ENCODE peak calls at places on chromosomes 4 and X, in eight cellular contexts. J is tibial nerve, S is IMR-90, V is testis, Q is GM12892, W is upper lobe of left lung, N is lower leg skin, I is suprapubic skin. A is an unnamed sample.

GRCh38 chr4:11293866-11294265 is 134.8 kb downstream of the HS3ST1 start:
- DNase-seq in Q (no peak), S (no peak), I (no peak), N (no peak), V (no peak), W (no peak), J (no peak), A (no peak)

GRCh38 chrX:17967888-17968287 is 106.8 kb upstream of the RAI2 start:
- DNase-seq in J (no peak), I (no peak), Q (no peak), S (no peak), W (peak; percentile 31), N (no peak), V (no peak), A (no peak)

GRCh38 chr4:78599931-78600375 is 48.4 kb downstream of the ANXA3 start:
- DNase-seq in V (no peak), Q (no peak), J (no peak), N (no peak), I (no peak), W (no peak), S (no peak), A (no peak)

GRCh38 chrX:88135735-88136134 is 611.3 kb upstream of the CPXCR1 start:
- DNase-seq in W (no peak), V (no peak), S (no peak), N (no peak), I (no peak), J (no peak), Q (no peak), A (no peak)

GRCh38 chr4:99879458-99879857 is 14.8 kb downstream of the LAMTOR3 start:
- DNase-seq in V (no peak), S (no peak), J (no peak), N (no peak), I (no peak), Q (no peak), W (no peak), A (no peak)

GRCh38 chrX:110250847-110251246 is 67.0 kb downstream of the AMMECR1 start:
- DNase-seq in V (no peak), W (no peak), S (no peak), N (no peak), Q (no peak), I (no peak), J (no peak), A (no peak)

GRCh38 chr4:127134490-127134889 is 498.3 kb upstream of the INTU start:
- DNase-seq in J (no peak), W (no peak), Q (no peak), V (no peak), I (no peak), S (no peak), N (no peak), A (no peak)

GRCh38 chrX:65723706-65724105 is 56.3 kb downstream of the MSN start:
- DNase-seq in Q (peak; percentile 22), J (no peak), V (no peak), S (peak; percentile 40), I (no peak), N (no peak), W (no peak), A (no peak)

GRCh38 chrX:123481908-123482873 is 250.7 kb downstream of the THOC2 start:
- DNase-seq in V (no peak), Q (no peak), J (no peak), I (no peak), N (no peak), W (no peak), S (peak; percentile 27), A (no peak)

GRCh38 chrX:132956421-132957210 is 1.8 kb downstream of the HS6ST2 start:
- DNase-seq in W (no peak), Q (no peak), N (no peak), V (no peak), I (no peak), J (no peak), S (no peak), A (no peak)

GRCh38 chrX:70022608-70023007 is 27.1 kb downstream of the AWAT2 start:
- DNase-seq in W (no peak), I (no peak), N (no peak), S (no peak), J (no peak), V (no peak), Q (no peak), A (no peak)

DNA sequence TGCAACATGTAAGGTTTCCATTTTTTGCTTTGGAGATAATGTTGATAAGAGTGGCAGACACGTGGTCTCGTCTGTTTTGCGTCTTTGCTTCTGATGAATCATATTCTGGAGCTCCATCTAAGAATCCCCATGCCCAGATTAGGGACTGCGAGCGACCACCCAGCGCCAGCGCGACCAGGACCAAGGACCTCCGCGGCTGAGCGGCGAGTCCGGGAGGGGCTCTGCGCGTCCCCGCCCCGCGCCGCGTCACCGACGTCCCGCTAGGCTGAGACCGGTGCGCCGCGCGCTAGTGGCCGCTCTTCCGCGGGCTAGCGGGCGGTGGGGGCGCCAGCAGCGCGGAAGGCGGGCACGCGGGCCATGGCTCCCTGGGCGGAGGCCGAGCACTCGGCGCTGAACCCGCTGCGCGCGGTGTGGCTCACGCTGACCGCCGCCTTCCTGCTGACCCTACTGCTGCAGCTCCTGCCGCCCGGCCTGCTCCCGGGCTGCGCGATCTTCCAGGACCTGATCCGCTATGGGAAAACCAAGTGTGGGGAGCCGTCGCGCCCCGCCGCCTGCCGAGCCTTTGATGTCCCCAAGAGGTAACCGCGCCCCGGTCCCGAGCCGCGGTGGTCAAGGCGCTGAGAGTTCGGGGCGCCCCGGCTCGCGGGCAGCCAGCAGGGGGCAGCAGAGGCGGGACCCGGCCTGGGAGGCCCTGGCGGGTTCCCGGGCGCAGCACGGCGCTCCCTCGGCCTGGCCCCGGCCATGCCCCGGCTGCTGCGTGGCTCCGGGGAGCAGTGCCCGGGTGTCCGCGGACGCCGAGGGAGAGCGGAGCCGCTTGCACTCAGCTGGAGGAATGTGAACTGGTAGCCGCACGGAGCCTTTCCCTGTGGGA is at the start of gene SRD5A3:
- DNase-seq in I (peak; percentile 88), Q (peak; percentile 84), S (peak; percentile 71), W (peak; percentile 88), V (peak; percentile 86), N (peak; percentile 64), J (peak; percentile 74), A (peak; percentile 61)
- TF ChIP-seq POLR2A in I (peak; percentile 40), Q (peak; percentile 75), S (peak; percentile 72), W (peak; percentile 83), V (peak; percentile 10), N (no peak), J (peak; percentile 58), A (peak; percentile 68)

DNA sequence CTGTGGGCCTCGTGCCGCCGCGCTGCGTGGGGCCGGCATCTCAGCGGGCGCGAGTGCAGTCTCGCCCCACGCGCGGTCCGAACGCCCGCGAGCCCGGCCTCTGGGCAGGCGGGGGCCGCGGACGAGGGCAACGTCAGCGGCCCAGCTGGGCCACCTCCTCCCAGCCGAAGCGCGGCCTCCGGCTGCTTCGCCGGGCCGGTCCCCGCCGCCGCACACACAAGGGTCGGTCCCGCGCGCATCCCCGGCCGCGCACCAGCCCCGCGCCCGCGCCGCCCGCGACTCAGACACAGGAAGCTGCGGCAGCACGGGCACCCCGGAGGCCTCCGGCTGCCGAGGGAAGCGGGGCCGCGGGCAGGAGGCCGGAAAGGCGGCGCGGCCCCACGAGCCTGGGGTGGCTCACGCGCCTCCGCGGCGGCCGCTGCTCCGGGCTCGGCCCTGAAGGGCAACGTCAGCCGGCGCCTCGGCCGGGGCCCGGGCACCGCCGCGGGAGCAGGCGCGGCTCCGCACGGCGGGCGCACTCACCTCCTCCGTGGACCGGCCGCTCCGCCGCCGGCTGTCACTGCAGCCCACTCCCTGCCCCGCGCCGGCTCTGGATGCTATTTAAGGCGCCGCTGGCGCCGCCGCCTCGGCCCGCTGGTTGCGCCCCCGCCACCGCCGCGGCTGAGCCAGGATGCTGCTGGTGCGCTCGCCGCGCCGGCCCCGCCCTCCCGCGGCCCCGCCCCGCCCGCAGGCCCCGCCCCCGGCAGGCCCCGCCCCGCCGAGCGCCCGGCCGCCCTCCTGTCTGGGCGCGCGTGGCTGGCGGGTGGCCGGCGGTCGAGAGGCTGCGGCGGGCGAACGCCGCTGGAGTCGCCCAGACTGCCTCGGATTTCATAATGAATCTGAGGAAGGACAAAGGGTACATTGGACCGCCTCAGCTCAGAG is at the start of gene ACSL1:
- DNase-seq in J (peak; percentile 73), W (peak; percentile 89), N (peak; percentile 72), Q (peak; percentile 85), S (peak; percentile 53), V (peak; percentile 87), I (peak; percentile 87), A (peak; percentile 80)
- TF ChIP-seq POLR2A in J (peak; percentile 83), W (peak; percentile 94), N (no peak), Q (peak; percentile 87), S (peak; percentile 90), V (peak; percentile 33), I (peak; percentile 66), A (peak; percentile 99)

GRCh38 chr4:3233391-3234071 is 15.4 kb upstream of the MSANTD1 start:
- DNase-seq in N (no peak), S (peak; percentile 46), I (no peak), V (no peak), Q (no peak), J (no peak), W (no peak), A (no peak)

GRCh38 chr4:3235581-3235980 is 13.4 kb upstream of the MSANTD1 start:
- DNase-seq in W (no peak), V (no peak), J (no peak), S (no peak), I (no peak), Q (no peak), N (no peak), A (no peak)

GRCh38 chr4:3232871-3233271 is 16.1 kb upstream of the MSANTD1 start:
- DNase-seq in V (no peak), N (no peak), Q (no peak), J (no peak), W (no peak), I (no peak), S (no peak), A (no peak)

GRCh38 chr4:3235030-3235345 is 14.0 kb upstream of the MSANTD1 start:
- DNase-seq in J (no peak), Q (no peak), W (no peak), S (no peak), N (no peak), I (no peak), V (no peak), A (no peak)

DNA sequence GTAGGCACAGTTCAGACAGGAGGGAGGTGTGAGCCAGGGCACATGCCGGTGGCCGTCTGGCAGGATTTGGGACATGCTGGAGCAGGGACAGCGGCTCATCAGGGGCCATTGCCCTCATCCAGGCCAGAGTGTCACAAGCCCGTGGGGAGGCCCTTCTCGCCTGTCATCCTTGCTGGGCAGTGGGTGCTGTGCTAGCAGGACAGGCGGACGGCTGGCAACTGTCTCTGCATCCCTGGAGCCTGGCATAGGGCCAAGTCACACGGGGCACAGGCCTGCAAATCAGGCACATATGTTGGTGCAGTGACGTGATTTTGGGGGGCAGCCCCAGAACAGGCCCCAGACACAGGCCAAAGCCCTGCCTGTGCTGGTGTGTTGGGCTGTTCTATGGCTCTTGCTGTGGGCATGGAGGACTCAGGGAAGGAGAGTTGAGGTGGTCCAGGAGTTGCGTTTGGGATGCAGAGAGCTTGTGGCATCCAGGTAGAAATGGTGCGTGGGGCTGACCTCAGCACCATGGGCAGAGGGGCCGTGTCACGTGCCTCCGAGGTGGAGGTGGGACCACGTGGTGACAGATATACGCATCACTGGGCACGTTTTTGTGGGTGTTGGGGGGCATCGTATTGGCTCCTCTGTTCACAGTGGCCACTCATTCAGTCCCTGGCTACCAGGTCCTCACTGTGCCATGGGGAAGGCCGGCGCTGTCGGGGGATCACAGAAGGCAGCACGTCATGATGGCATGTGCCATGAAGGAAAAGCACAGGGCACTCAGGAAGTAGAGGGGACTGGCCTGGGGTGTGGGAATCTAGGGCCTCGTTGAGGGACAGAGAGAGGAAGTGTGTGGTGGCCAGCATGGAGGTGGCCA is 14.6 kb upstream of the MSANTD1 start:
- DNase-seq in J (no peak), I (no peak), Q (no peak), W (no peak), N (no peak), S (no peak), V (no peak), A (no peak)
- TF ChIP-seq POLR2A in J (no peak), I (no peak), Q (no peak), W (no peak), N (no peak), S (no peak), V (no peak), A (no peak)

GRCh38 chrX:40154853-40155616 is 57.3 kb upstream of the BCOR start:
- DNase-seq in N (peak; percentile 51), Q (no peak), I (no peak), W (peak; percentile 87), S (peak; percentile 50), J (peak; percentile 80), V (peak; percentile 81), A (peak; percentile 63)
- TF ChIP-seq POLR2A in N (no peak), Q (no peak), I (no peak), W (peak; percentile 24), S (no peak), J (no peak), V (no peak), A (no peak)

A was measured in gastrocnemius medialis.